ENCODE peak calls at places on chromosomes 5 and 9, in nine cellular contexts. One of them, this sample, is unnamed.
A peak's percentile ranks its signal among the peaks of the same experiment; 100 is the strongest.

GRCh38 chr5:10286552-10287227 is 21.0 kb downstream of the CMBL start:
- DNase-seq in IMR-90: peak; percentile 43
- DNase-seq in progenitor cell of endocrine pancreas: no peak
- DNase-seq in GM20000: no peak
- DNase-seq in body of pancreas: no peak
- DNase-seq in cardiac fibroblast: peak; percentile 53
- DNase-seq in Calu3: no peak
- DNase-seq in mesothelial cell of epicardium: no peak
- DNase-seq in CD4-positive, alpha-beta T cell: no peak
- DNase-seq in this sample: no peak

GRCh38 chr5:94693043-94693822 is 74.8 kb downstream of the SLF1 start:
- DNase-seq in IMR-90: peak; percentile 93
- DNase-seq in progenitor cell of endocrine pancreas: no peak
- DNase-seq in GM20000: no peak
- DNase-seq in body of pancreas: no peak
- DNase-seq in cardiac fibroblast: peak; percentile 87
- DNase-seq in Calu3: no peak
- DNase-seq in mesothelial cell of epicardium: no peak
- DNase-seq in CD4-positive, alpha-beta T cell: no peak
- DNase-seq in this sample: no peak

GRCh38 chr5:153480401-153480800 is 10.1 kb upstream of the GRIA1 start:
- DNase-seq in IMR-90: peak; percentile 52
- DNase-seq in progenitor cell of endocrine pancreas: no peak
- DNase-seq in GM20000: peak; percentile 62
- DNase-seq in body of pancreas: no peak
- DNase-seq in cardiac fibroblast: peak; percentile 2
- DNase-seq in Calu3: no peak
- DNase-seq in mesothelial cell of epicardium: no peak
- DNase-seq in CD4-positive, alpha-beta T cell: no peak
- DNase-seq in this sample: no peak

GRCh38 chr9:93645921-93646639 is 69.7 kb downstream of the PHF2 start:
- DNase-seq in IMR-90: no peak
- DNase-seq in progenitor cell of endocrine pancreas: no peak
- DNase-seq in GM20000: no peak
- DNase-seq in body of pancreas: peak; percentile 1
- DNase-seq in cardiac fibroblast: no peak
- DNase-seq in Calu3: no peak
- DNase-seq in mesothelial cell of epicardium: no peak
- DNase-seq in CD4-positive, alpha-beta T cell: peak; percentile 25
- DNase-seq in this sample: no peak

GRCh38 chr5:36403601-36404311 is 102.1 kb upstream of the RANBP3L start:
- DNase-seq in IMR-90: peak; percentile 32
- DNase-seq in progenitor cell of endocrine pancreas: no peak
- DNase-seq in GM20000: no peak
- DNase-seq in body of pancreas: peak; percentile 17
- DNase-seq in cardiac fibroblast: peak; percentile 81
- DNase-seq in Calu3: no peak
- DNase-seq in mesothelial cell of epicardium: no peak
- DNase-seq in CD4-positive, alpha-beta T cell: no peak
- DNase-seq in this sample: no peak

GRCh38 chr9:119114681-119115080 is 254.6 kb downstream of the BRINP1 start:
- DNase-seq in IMR-90: no peak
- DNase-seq in progenitor cell of endocrine pancreas: no peak
- DNase-seq in GM20000: no peak
- DNase-seq in body of pancreas: no peak
- DNase-seq in cardiac fibroblast: no peak
- DNase-seq in Calu3: no peak
- DNase-seq in mesothelial cell of epicardium: no peak
- DNase-seq in CD4-positive, alpha-beta T cell: no peak
- DNase-seq in this sample: no peak

GRCh38 chr5:170296935-170297588 is 515 bp downstream of the LCP2 start:
- DNase-seq in IMR-90: no peak
- DNase-seq in progenitor cell of endocrine pancreas: no peak
- DNase-seq in GM20000: peak; percentile 51
- DNase-seq in body of pancreas: no peak
- DNase-seq in cardiac fibroblast: no peak
- DNase-seq in Calu3: no peak
- DNase-seq in mesothelial cell of epicardium: no peak
- DNase-seq in CD4-positive, alpha-beta T cell: no peak
- DNase-seq in this sample: no peak

GRCh38 chr5:72849546-72849945 is 33.1 kb downstream of the TNPO1 start:
- DNase-seq in IMR-90: no peak
- DNase-seq in progenitor cell of endocrine pancreas: no peak
- DNase-seq in GM20000: no peak
- DNase-seq in body of pancreas: no peak
- DNase-seq in cardiac fibroblast: no peak
- DNase-seq in Calu3: no peak
- DNase-seq in mesothelial cell of epicardium: no peak
- DNase-seq in CD4-positive, alpha-beta T cell: no peak
- DNase-seq in this sample: no peak

GRCh38 chr9:30198463-30199309 is 2185.8 kb upstream of the ACO1 start:
- DNase-seq in IMR-90: no peak
- DNase-seq in progenitor cell of endocrine pancreas: no peak
- DNase-seq in GM20000: no peak
- DNase-seq in body of pancreas: no peak
- DNase-seq in cardiac fibroblast: no peak
- DNase-seq in Calu3: no peak
- DNase-seq in mesothelial cell of epicardium: no peak
- DNase-seq in CD4-positive, alpha-beta T cell: no peak
- DNase-seq in this sample: no peak

GRCh38 chr5:73534001-73534547 is 31.4 kb downstream of the ANKRA2 start:
- DNase-seq in IMR-90: peak; percentile 76
- DNase-seq in progenitor cell of endocrine pancreas: no peak
- DNase-seq in GM20000: no peak
- DNase-seq in body of pancreas: no peak
- DNase-seq in cardiac fibroblast: no peak
- DNase-seq in Calu3: no peak
- DNase-seq in mesothelial cell of epicardium: no peak
- DNase-seq in CD4-positive, alpha-beta T cell: no peak
- DNase-seq in this sample: no peak

GRCh38 chr9:15147471-15147870 is 159.5 kb downstream of the TTC39B start:
- DNase-seq in IMR-90: no peak
- DNase-seq in progenitor cell of endocrine pancreas: no peak
- DNase-seq in GM20000: no peak
- DNase-seq in body of pancreas: no peak
- DNase-seq in cardiac fibroblast: peak; percentile 39
- DNase-seq in Calu3: no peak
- DNase-seq in mesothelial cell of epicardium: no peak
- DNase-seq in CD4-positive, alpha-beta T cell: no peak
- DNase-seq in this sample: no peak

GRCh38 chr5:168579987-168580508 is 880 bp upstream of the PANK3 start:
- DNase-seq in IMR-90: no peak
- DNase-seq in progenitor cell of endocrine pancreas: no peak
- DNase-seq in GM20000: no peak
- DNase-seq in body of pancreas: no peak
- DNase-seq in cardiac fibroblast: peak; percentile 7
- DNase-seq in Calu3: no peak
- DNase-seq in mesothelial cell of epicardium: no peak
- DNase-seq in CD4-positive, alpha-beta T cell: no peak
- DNase-seq in this sample: no peak

GRCh38 chr9:36400332-36401178 is 486 bp upstream of the RNF38 start:
- DNase-seq in IMR-90: peak; percentile 75
- DNase-seq in progenitor cell of endocrine pancreas: peak; percentile 87
- DNase-seq in GM20000: peak; percentile 97
- DNase-seq in body of pancreas: peak; percentile 92
- DNase-seq in cardiac fibroblast: peak; percentile 86
- DNase-seq in Calu3: peak; percentile 71
- DNase-seq in mesothelial cell of epicardium: peak; percentile 84
- DNase-seq in CD4-positive, alpha-beta T cell: peak; percentile 92
- DNase-seq in this sample: peak; percentile 66

GRCh38 chr5:78574731-78575161 is 73.8 kb downstream of the LHFPL2 start:
- DNase-seq in IMR-90: peak; percentile 68
- DNase-seq in progenitor cell of endocrine pancreas: no peak
- DNase-seq in GM20000: peak; percentile 29
- DNase-seq in body of pancreas: no peak
- DNase-seq in cardiac fibroblast: no peak
- DNase-seq in Calu3: peak; percentile 72
- DNase-seq in mesothelial cell of epicardium: no peak
- DNase-seq in CD4-positive, alpha-beta T cell: no peak
- DNase-seq in this sample: no peak

DNA sequence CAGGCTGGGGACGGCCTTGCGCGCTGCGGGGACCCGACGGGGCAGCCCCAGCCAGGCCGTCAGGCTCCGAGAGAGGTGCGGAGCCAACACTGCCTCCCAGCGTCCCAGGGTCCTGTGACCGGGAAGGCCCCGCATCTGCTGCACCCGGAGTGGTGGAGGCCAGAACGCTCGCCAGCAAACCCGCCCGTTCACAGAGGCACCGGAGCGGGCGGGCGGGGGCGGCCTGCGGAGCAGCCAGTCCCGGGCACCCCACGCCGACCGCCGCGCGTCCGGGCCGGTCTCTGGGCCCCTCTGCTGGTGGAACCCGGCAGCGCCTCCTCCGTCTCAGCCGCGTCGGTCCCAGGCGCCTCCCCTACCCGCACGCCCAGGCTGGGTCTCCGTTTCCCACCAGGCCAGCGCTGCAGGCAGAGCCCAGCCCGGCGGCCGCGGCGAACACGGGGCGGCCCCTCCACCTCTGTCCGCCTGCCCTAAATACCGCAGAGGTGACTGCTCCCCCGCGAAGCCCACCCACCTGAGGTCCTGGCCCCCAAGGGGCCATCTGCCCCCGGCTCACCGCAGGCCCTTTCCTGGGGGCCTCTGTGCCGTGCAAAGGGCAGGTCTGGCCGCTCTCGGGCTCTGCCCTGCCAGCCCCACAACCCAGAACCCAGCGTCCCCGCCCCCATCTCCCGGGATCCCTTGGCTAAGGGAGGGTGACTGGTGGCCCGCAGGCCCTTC is 15.9 kb downstream of the EXD3 start:
- DNase-seq in IMR-90: peak; percentile 44
- DNase-seq in progenitor cell of endocrine pancreas: peak; percentile 81
- DNase-seq in GM20000: peak; percentile 92
- DNase-seq in body of pancreas: peak; percentile 77
- DNase-seq in cardiac fibroblast: peak; percentile 80
- DNase-seq in Calu3: peak; percentile 73
- DNase-seq in mesothelial cell of epicardium: peak; percentile 63
- DNase-seq in CD4-positive, alpha-beta T cell: peak; percentile 70
- DNase-seq in this sample: no peak
- TF ChIP-seq CTCF in IMR-90: peak; percentile 84
- TF ChIP-seq CTCF in progenitor cell of endocrine pancreas: peak; percentile 81
- TF ChIP-seq CTCF in GM20000: peak; percentile 60
- TF ChIP-seq CTCF in body of pancreas: peak; percentile 91
- TF ChIP-seq CTCF in cardiac fibroblast: peak; percentile 61
- TF ChIP-seq CTCF in Calu3: peak; percentile 67
- TF ChIP-seq CTCF in mesothelial cell of epicardium: peak; percentile 80
- TF ChIP-seq CTCF in CD4-positive, alpha-beta T cell: peak; percentile 65
- TF ChIP-seq CTCF in this sample: peak; percentile 64

DNA sequence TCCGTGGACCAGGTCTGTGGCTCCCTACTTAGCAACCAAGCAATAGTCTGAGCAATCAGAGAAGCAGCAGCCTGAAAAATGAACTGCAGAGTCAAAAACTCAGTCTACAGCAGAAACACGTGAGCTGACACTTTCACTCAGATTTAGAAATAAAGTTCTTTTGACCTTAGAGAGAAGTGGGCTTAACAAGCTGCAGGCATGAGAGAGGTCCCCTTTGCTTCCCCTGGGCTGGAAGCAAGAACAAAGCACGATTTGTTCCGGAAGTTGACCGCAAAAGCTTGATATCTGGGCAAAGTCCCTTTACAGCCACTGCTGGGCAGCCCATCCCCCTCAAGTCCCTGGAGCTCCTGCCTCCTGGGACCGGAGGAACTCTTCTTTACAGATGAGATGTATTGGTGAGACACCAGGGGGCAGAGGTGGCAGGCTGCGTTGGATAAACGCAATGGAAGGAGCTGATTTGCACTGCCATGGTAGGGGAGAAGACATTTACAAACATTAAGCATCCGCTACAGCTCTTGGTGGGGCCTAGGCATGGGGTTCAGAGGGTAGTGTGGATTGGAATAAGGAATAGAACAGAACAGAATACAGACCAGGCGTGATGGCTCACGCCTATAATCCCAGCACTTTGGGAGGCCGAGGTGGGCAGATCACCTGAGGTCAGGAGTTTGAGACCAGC is 5.8 kb upstream of the SOWAHA start:
- DNase-seq in IMR-90: no peak
- DNase-seq in progenitor cell of endocrine pancreas: no peak
- DNase-seq in GM20000: no peak
- DNase-seq in body of pancreas: peak; percentile 84
- DNase-seq in cardiac fibroblast: no peak
- DNase-seq in Calu3: peak; percentile 91
- DNase-seq in mesothelial cell of epicardium: no peak
- DNase-seq in CD4-positive, alpha-beta T cell: no peak
- DNase-seq in this sample: no peak
- TF ChIP-seq CTCF in IMR-90: peak; percentile 16
- TF ChIP-seq CTCF in progenitor cell of endocrine pancreas: peak; percentile 55
- TF ChIP-seq CTCF in GM20000: peak; percentile 11
- TF ChIP-seq CTCF in body of pancreas: peak; percentile 40
- TF ChIP-seq CTCF in cardiac fibroblast: no peak
- TF ChIP-seq CTCF in Calu3: peak; percentile 45
- TF ChIP-seq CTCF in mesothelial cell of epicardium: no peak
- TF ChIP-seq CTCF in CD4-positive, alpha-beta T cell: no peak
- TF ChIP-seq CTCF in this sample: no peak

DNA sequence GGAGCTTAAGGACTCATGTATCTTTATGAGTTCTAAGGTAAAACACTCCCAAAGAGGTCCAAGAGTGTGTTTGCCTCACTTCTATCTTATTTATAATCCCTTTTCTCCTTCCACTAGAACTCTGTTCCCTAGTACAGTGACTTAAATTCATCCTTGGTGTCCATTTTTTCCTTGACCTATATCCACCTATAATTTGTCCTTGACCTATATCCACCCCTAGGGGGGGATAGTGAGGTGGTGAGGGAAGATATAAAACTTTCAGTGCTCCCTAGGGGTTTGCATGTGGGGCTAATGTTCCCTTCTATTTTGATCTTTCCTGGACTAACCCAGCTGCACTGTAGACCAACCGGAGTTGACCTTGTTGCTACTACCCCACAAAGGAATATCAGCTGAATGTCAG is 83.5 kb upstream of the GNAQ start:
- DNase-seq in IMR-90: no peak
- DNase-seq in progenitor cell of endocrine pancreas: no peak
- DNase-seq in GM20000: peak; percentile 14
- DNase-seq in body of pancreas: no peak
- DNase-seq in cardiac fibroblast: no peak
- DNase-seq in Calu3: no peak
- DNase-seq in mesothelial cell of epicardium: no peak
- DNase-seq in CD4-positive, alpha-beta T cell: no peak
- DNase-seq in this sample: no peak
- TF ChIP-seq CTCF in IMR-90: peak; percentile 23
- TF ChIP-seq CTCF in progenitor cell of endocrine pancreas: peak; percentile 44
- TF ChIP-seq CTCF in GM20000: peak; percentile 37
- TF ChIP-seq CTCF in body of pancreas: no peak
- TF ChIP-seq CTCF in cardiac fibroblast: peak; percentile 48
- TF ChIP-seq CTCF in Calu3: no peak
- TF ChIP-seq CTCF in mesothelial cell of epicardium: peak; percentile 28
- TF ChIP-seq CTCF in CD4-positive, alpha-beta T cell: peak; percentile 51
- TF ChIP-seq CTCF in this sample: no peak

DNA sequence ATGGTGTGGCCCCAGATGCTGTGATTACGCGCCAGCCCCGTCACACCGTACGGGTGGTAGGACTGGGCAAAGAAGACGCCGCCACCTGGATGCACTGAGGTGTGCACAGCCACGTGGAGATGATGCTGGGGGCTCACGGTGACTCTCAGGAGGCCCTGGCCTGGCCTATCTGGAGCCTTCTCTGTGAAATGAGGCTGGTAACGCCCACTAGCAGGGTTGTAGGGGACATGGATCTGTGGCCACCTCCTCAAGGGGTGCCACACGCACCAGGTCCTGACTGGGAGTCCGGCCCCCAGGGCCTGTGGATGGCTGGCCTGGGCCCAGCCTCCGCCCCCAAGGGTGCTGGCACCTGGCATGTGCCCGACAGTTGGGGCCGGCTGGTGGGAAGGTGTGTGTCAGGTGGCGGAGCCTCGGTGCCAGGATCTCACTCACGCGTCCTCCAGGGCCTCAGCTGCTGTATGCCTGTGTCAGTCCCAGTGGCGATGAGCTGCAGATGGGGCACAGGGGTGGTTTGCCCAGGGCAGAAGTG is 32.4 kb downstream of the NEK6 start:
- DNase-seq in IMR-90: no peak
- DNase-seq in progenitor cell of endocrine pancreas: no peak
- DNase-seq in GM20000: no peak
- DNase-seq in body of pancreas: peak; percentile 60
- DNase-seq in cardiac fibroblast: no peak
- DNase-seq in Calu3: no peak
- DNase-seq in mesothelial cell of epicardium: no peak
- DNase-seq in CD4-positive, alpha-beta T cell: no peak
- DNase-seq in this sample: no peak
- TF ChIP-seq CTCF in IMR-90: no peak
- TF ChIP-seq CTCF in progenitor cell of endocrine pancreas: no peak
- TF ChIP-seq CTCF in GM20000: no peak
- TF ChIP-seq CTCF in body of pancreas: no peak
- TF ChIP-seq CTCF in cardiac fibroblast: no peak
- TF ChIP-seq CTCF in Calu3: no peak
- TF ChIP-seq CTCF in mesothelial cell of epicardium: no peak
- TF ChIP-seq CTCF in CD4-positive, alpha-beta T cell: no peak
- TF ChIP-seq CTCF in this sample: no peak